ENCODE peak calls at places on chromosomes 13 and 19, in nine cellular contexts. N, W, U, S, L, P, I, B and G are unnamed samples.

GRCh38 chr13:20489185-20489820 is 36.4 kb downstream of the CRYL1 start:
- DNase-seq in N (peak), W (no peak), U (peak), S (no peak), L (no peak), P (no peak), I (no peak), B (peak), G (no peak)

GRCh38 chr19:33825556-33825955 is 28.9 kb downstream of the KCTD15 start:
- DNase-seq in N (no peak), W (no peak), U (no peak), S (no peak), L (no peak), P (no peak), I (no peak), B (no peak), G (no peak)

GRCh38 chr13:94534171-94534570 is 54.7 kb upstream of the DCT start:
- DNase-seq in N (no peak), W (no peak), U (no peak), S (no peak), L (no peak), P (no peak), I (no peak), B (no peak), G (no peak)

GRCh38 chr19:29800086-29800825 is 11.5 kb upstream of the CCNE1 start:
- DNase-seq in N (no peak), W (no peak), U (no peak), S (no peak), L (no peak), P (no peak), I (no peak), B (no peak), G (no peak)

GRCh38 chr13:51800456-51800855 is 3.5 kb downstream of the DHRS12 start:
- DNase-seq in N (no peak), W (no peak), U (no peak), S (no peak), L (no peak), P (no peak), I (no peak), B (no peak), G (no peak)

GRCh38 chr19:45140533-45140932 is 20.2 kb downstream of the NKPD1 start:
- DNase-seq in N (no peak), W (no peak), U (no peak), S (no peak), L (no peak), P (no peak), I (no peak), B (no peak), G (no peak)

GRCh38 chr19:1491849-1492170 is 829 bp downstream of the REEP6 start:
- DNase-seq in N (no peak), W (no peak), U (no peak), S (no peak), L (no peak), P (no peak), I (no peak), B (no peak), G (no peak)

GRCh38 chr13:97223711-97224461 is 1.8 kb downstream of the MBNL2 start:
- DNase-seq in N (peak), W (no peak), U (no peak), S (peak), L (peak), P (no peak), I (no peak), B (peak), G (peak)

GRCh38 chr19:17424743-17425365 is 5.0 kb downstream of the MVB12A start:
- DNase-seq in N (no peak), W (no peak), U (no peak), S (peak), L (no peak), P (no peak), I (peak), B (peak), G (no peak)

GRCh38 chr19:5907216-5907615 is 2.5 kb downstream of the VMAC start:
- DNase-seq in N (no peak), W (no peak), U (no peak), S (no peak), L (no peak), P (no peak), I (no peak), B (no peak), G (no peak)

GRCh38 chr19:13460045-13460444 is 46.2 kb downstream of the CACNA1A start:
- DNase-seq in N (no peak), W (no peak), U (no peak), S (peak), L (no peak), P (no peak), I (peak), B (no peak), G (no peak)

GRCh38 chr19:57888494-57889231 is at the start of gene ZNF814:
- DNase-seq in N (peak), W (peak), U (peak), S (peak), L (peak), P (peak), I (peak), B (no peak), G (peak)

GRCh38 chr13:32010137-32010536 is 21.4 kb upstream of the FRY start:
- DNase-seq in N (no peak), W (no peak), U (no peak), S (no peak), L (no peak), P (no peak), I (no peak), B (no peak), G (no peak)

GRCh38 chr13:20565120-20565736 is 1.7 kb upstream of the IFT88 start:
- DNase-seq in N (no peak), W (no peak), U (no peak), S (no peak), L (no peak), P (no peak), I (no peak), B (no peak), G (no peak)

GRCh38 chr19:4414800-4415251 is 12.4 kb downstream of the CHAF1A start:
- DNase-seq in N (no peak), W (no peak), U (no peak), S (no peak), L (peak), P (no peak), I (no peak), B (peak), G (no peak)

GRCh38 chr13:80074811-80075210 is 266.1 kb downstream of the SPRY2 start:
- DNase-seq in N (no peak), W (no peak), U (no peak), S (no peak), L (no peak), P (no peak), I (no peak), B (no peak), G (no peak)

GRCh38 chr13:50171585-50172282 is 156.5 kb downstream of the KCNRG start:
- DNase-seq in N (no peak), W (no peak), U (no peak), S (no peak), L (no peak), P (no peak), I (no peak), B (no peak), G (no peak)

GRCh38 chr13:41364043-41364442 is 53.0 kb downstream of the NAA16 start:
- DNase-seq in N (no peak), W (no peak), U (no peak), S (no peak), L (no peak), P (no peak), I (no peak), B (no peak), G (no peak)

GRCh38 chr19:28351761-28352160 is 861.2 kb downstream of the UQCRFS1 start:
- DNase-seq in N (no peak), W (no peak), U (no peak), S (no peak), L (no peak), P (no peak), I (no peak), B (no peak), G (no peak)

GRCh38 chr19:16213076-16213475 is 15.4 kb downstream of the AP1M1 start:
- DNase-seq in N (no peak), W (no peak), U (no peak), S (no peak), L (no peak), P (no peak), I (no peak), B (no peak), G (no peak)

GRCh38 chr19:4077800-4078683 is 11.3 kb upstream of the ZBTB7A start:
- DNase-seq in N (no peak), W (peak), U (no peak), S (no peak), L (no peak), P (no peak), I (no peak), B (no peak), G (no peak)

GRCh38 chr19:46635920-46636761 is at the start of gene GNG8:
- DNase-seq in N (no peak), W (no peak), U (no peak), S (peak), L (no peak), P (no peak), I (no peak), B (no peak), G (no peak)

GRCh38 chr13:101417043-101417406 is 717 bp upstream of the NALCN start:
- DNase-seq in N (peak), W (no peak), U (no peak), S (no peak), L (peak), P (no peak), I (no peak), B (peak), G (no peak)

GRCh38 chr13:24680258-24680920 is at the start of gene ATP12A:
- DNase-seq in N (no peak), W (peak), U (peak), S (peak), L (no peak), P (no peak), I (peak), B (peak), G (no peak)

GRCh38 chr13:96792736-96793444 is 201.4 kb downstream of the OXGR1 start:
- DNase-seq in N (no peak), W (no peak), U (no peak), S (no peak), L (no peak), P (no peak), I (no peak), B (no peak), G (no peak)

GRCh38 chr13:112348642-112349345 is 27.4 kb upstream of the SPACA7 start:
- DNase-seq in N (no peak), W (no peak), U (no peak), S (no peak), L (no peak), P (no peak), I (no peak), B (no peak), G (no peak)

GRCh38 chr13:54206601-54207000 is 1178.0 kb downstream of the OLFM4 start:
- DNase-seq in N (no peak), W (no peak), U (no peak), S (no peak), L (no peak), P (no peak), I (no peak), B (no peak), G (no peak)

GRCh38 chr19:48922548-48923490 is 10.7 kb upstream of the DHDH start:
- DNase-seq in N (no peak), W (no peak), U (no peak), S (no peak), L (no peak), P (no peak), I (no peak), B (no peak), G (no peak)

GRCh38 chr13:109494955-109495354 is 291.4 kb downstream of the IRS2 start:
- DNase-seq in N (no peak), W (no peak), U (no peak), S (no peak), L (no peak), P (no peak), I (peak), B (no peak), G (no peak)

GRCh38 chr19:1929051-1929742 is 11.8 kb upstream of the CSNK1G2 start:
- DNase-seq in N (peak), W (peak), U (peak), S (peak), L (peak), P (peak), I (peak), B (peak), G (no peak)

GRCh38 chr19:31314849-31315620 is 34.2 kb downstream of the TSHZ3 start:
- DNase-seq in N (no peak), W (no peak), U (no peak), S (no peak), L (no peak), P (no peak), I (no peak), B (no peak), G (no peak)

GRCh38 chr13:107767119-107767518 is 448.2 kb downstream of the LIG4 start:
- DNase-seq in N (no peak), W (no peak), U (no peak), S (no peak), L (no peak), P (no peak), I (no peak), B (no peak), G (no peak)